ENCODE peak calls at places on chromosomes 5 and 9, in nine cellular contexts. Y, X, N, J, C, O, H, S and K are unnamed samples.

GRCh38 chr5:154842689-154843530 is 7.5 kb downstream of the FAXDC2 start:
- DNase-seq in Y (no peak), X (no peak), N (no peak), J (no peak), C (no peak), O (peak), H (no peak), S (no peak), K (no peak)

GRCh38 chr9:136244116-136244775 is 1.4 kb downstream of the QSOX2 start:
- DNase-seq in Y (no peak), X (no peak), N (no peak), J (no peak), C (peak), O (peak), H (no peak), S (peak), K (no peak)

GRCh38 chr5:150438873-150439546 is 10.5 kb downstream of the RPS14 start:
- DNase-seq in Y (no peak), X (peak), N (no peak), J (no peak), C (no peak), O (no peak), H (no peak), S (no peak), K (no peak)

GRCh38 chr5:96433066-96433447 is at the start of gene PCSK1:
- DNase-seq in Y (no peak), X (no peak), N (no peak), J (no peak), C (no peak), O (no peak), H (no peak), S (no peak), K (no peak)

GRCh38 chr5:14864181-14864812 is 7.3 kb downstream of the ANKH start:
- DNase-seq in Y (no peak), X (no peak), N (no peak), J (no peak), C (no peak), O (no peak), H (no peak), S (no peak), K (no peak)

GRCh38 chr5:146240951-146241350 is 37.5 kb downstream of the RBM27 start:
- DNase-seq in Y (no peak), X (no peak), N (no peak), J (no peak), C (no peak), O (no peak), H (no peak), S (no peak), K (no peak)

GRCh38 chr5:81315336-81315735 is 13.9 kb downstream of the ZCCHC9 start:
- DNase-seq in Y (no peak), X (no peak), N (no peak), J (no peak), C (no peak), O (no peak), H (no peak), S (no peak), K (no peak)

GRCh38 chr5:87394407-87394806 is 18.3 kb downstream of the CCNH start:
- DNase-seq in Y (no peak), X (no peak), N (no peak), J (no peak), C (no peak), O (no peak), H (no peak), S (no peak), K (no peak)

GRCh38 chr9:72977670-72978069 is 24.8 kb upstream of the ALDH1A1 start:
- DNase-seq in Y (no peak), X (no peak), N (no peak), J (no peak), C (no peak), O (no peak), H (no peak), S (no peak), K (no peak)

GRCh38 chr5:176601901-176602300 is 8.1 kb downstream of the GPRIN1 start:
- DNase-seq in Y (no peak), X (no peak), N (no peak), J (no peak), C (no peak), O (no peak), H (no peak), S (no peak), K (no peak)

GRCh38 chr9:97875111-97875510 is 22.1 kb downstream of the FOXE1 start:
- DNase-seq in Y (no peak), X (no peak), N (no peak), J (no peak), C (no peak), O (no peak), H (no peak), S (no peak), K (no peak)

GRCh38 chr9:93301291-93301811 is 117.4 kb downstream of the WNK2 start:
- DNase-seq in Y (no peak), X (no peak), N (peak), J (no peak), C (no peak), O (no peak), H (no peak), S (no peak), K (no peak)

GRCh38 chr9:89603629-89604462 is 966 bp upstream of the GADD45G start:
- DNase-seq in Y (no peak), X (peak), N (peak), J (peak), C (peak), O (peak), H (peak), S (peak), K (peak)

GRCh38 chr5:176742246-176743105 is 67.9 kb upstream of the UNC5A start:
- DNase-seq in Y (no peak), X (no peak), N (no peak), J (no peak), C (no peak), O (peak), H (no peak), S (no peak), K (no peak)

GRCh38 chr9:394347-395052 is 179.8 kb downstream of the DOCK8 start:
- DNase-seq in Y (no peak), X (no peak), N (no peak), J (no peak), C (no peak), O (no peak), H (no peak), S (no peak), K (no peak)

GRCh38 chr5:148268556-148268955 is at the start of gene SPINK13:
- DNase-seq in Y (no peak), X (no peak), N (no peak), J (no peak), C (no peak), O (peak), H (peak), S (no peak), K (no peak)

GRCh38 chr9:14119694-14120514 is 194.0 kb downstream of the NFIB start:
- DNase-seq in Y (no peak), X (no peak), N (no peak), J (no peak), C (no peak), O (no peak), H (no peak), S (no peak), K (no peak)

GRCh38 chr9:107870927-107871720 is 381.6 kb upstream of the KLF4 start:
- DNase-seq in Y (no peak), X (no peak), N (no peak), J (no peak), C (no peak), O (no peak), H (no peak), S (no peak), K (no peak)

GRCh38 chr9:99259231-99259918 is 37.3 kb downstream of the SEC61B start:
- DNase-seq in Y (peak), X (no peak), N (peak), J (no peak), C (no peak), O (peak), H (peak), S (peak), K (peak)